ENCODE peak calls at places on chromosomes 16 and 17, in ten cellular contexts. Y, F, E, P, L, R, C, D, K and N are unnamed samples.

GRCh38 chr17:26774291-26775218 is 519.4 kb upstream of the WSB1 start:
- DNase-seq in Y (no peak), F (peak; percentile 2), E (no peak), P (no peak), L (no peak), R (no peak), C (no peak), D (no peak), K (no peak), N (no peak)

GRCh38 chr16:21263640-21264211 is 14.4 kb downstream of the CRYM start:
- DNase-seq in Y (peak; percentile 48), F (peak; percentile 79), E (peak; percentile 30), P (no peak), L (no peak), R (peak; percentile 43), C (no peak), D (no peak), K (no peak), N (no peak)

GRCh38 chr17:14427914-14428639 is 127.2 kb downstream of the HS3ST3B1 start:
- DNase-seq in Y (peak; percentile 3), F (no peak), E (no peak), P (no peak), L (no peak), R (peak; percentile 18), C (no peak), D (no peak), K (no peak), N (no peak)

GRCh38 chr17:80908776-80909175 is 82.9 kb upstream of the CHMP6 start:
- DNase-seq in Y (no peak), F (no peak), E (no peak), P (no peak), L (no peak), R (no peak), C (no peak), D (peak; percentile 52), K (no peak), N (no peak)

GRCh38 chr16:1579214-1579613 is 32.7 kb downstream of the IFT140 start:
- DNase-seq in Y (no peak), F (no peak), E (no peak), P (no peak), L (no peak), R (no peak), C (no peak), D (no peak), K (no peak), N (no peak)

GRCh38 chr17:39722965-39723848 is 7.1 kb downstream of the MIEN1 start:
- DNase-seq in Y (no peak), F (no peak), E (peak; percentile 41), P (no peak), L (no peak), R (peak; percentile 57), C (peak; percentile 96), D (no peak), K (no peak), N (no peak)

GRCh38 chr16:78836802-78837489 is 737.5 kb downstream of the WWOX start:
- DNase-seq in Y (no peak), F (no peak), E (no peak), P (no peak), L (no peak), R (no peak), C (no peak), D (no peak), K (no peak), N (no peak)

GRCh38 chr16:47519996-47520679 is 59.0 kb downstream of the PHKB start:
- DNase-seq in Y (no peak), F (no peak), E (no peak), P (no peak), L (no peak), R (no peak), C (peak; percentile 56), D (no peak), K (no peak), N (no peak)

DNA sequence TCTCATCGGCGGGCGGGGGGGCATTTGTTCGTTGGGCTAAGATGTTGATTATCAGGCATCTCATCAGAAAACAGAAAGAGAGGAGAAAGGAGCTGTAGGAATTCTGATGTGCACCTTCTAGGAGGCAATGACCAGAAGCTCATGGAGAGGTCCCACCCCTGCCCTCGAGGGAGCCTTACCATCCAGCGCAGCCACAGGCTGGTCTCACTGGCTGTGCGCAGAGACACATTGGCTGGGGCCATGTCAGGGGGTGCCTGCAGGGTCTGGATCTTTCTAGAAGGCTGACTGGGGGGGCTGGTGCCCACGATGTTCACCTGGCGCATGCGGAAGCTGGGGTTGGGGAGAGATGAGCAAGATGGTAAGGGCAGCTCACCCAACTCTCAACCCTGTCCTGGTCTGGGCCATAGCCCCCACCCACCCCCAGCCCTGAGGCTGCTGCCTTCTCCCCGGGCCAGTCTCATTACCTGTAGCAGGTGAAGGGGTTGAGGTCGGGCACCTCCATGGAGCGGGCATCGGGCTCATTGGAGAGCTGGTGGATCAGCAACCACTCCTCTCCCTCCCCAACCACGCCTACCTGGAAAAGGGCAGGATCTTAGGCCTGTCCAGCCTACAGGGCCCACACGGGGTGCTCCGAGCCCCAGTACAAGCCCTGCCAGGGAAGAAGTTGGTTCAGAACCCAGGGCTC is 86.2 kb upstream of the CDC42EP4 start:
- DNase-seq in Y (no peak), F (no peak), E (no peak), P (no peak), L (no peak), R (no peak), C (no peak), D (no peak), K (no peak), N (no peak)
- TF ChIP-seq EP300 in Y (no peak), F (no peak), E (no peak), P (no peak), L (no peak), R (no peak), C (no peak), D (no peak), K (no peak), N (no peak)

DNA sequence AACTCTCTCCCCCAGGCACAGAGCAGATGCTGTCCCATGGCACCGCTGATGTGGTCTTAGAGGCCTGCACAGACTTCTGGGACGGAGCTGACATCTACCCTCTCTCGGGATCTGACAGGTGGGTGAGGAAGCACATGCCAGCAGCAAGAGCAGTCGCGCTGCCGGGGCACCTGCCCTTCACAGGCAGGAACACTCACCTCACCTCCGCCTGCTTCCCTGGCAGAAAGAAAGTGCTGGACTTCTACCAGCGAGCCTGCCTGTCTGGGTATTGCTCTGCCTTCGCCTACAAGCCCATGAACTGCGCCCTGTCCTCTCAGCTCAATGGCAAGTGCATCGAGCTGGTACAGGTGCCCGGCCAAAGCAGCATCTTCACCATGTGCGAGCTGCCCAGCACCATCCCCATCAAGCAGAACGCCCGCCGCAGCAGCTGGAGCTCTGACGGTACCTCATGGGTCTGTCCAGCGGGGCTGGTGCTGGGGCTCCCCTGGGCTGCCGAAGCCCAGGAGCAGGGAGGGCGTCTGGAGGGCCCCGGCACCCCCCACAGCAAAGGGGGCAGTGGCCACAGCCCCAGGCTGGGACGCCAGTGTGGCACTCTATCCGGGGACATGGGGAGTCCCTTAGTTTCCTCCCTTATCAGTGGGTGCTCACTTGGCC is 21.7 kb downstream of the CASKIN2 start:
- DNase-seq in Y (no peak), F (no peak), E (no peak), P (no peak), L (no peak), R (no peak), C (no peak), D (no peak), K (no peak), N (no peak)
- H3K4me1 ChIP-seq in Y (no peaks in the 10 kb centered on the region), F (no peaks in the 10 kb centered on the region), E (no peaks in the 10 kb centered on the region), P (peaks cover 31% of the 10 kb centered on the region), L (no peaks in the 10 kb centered on the region), R (peaks cover 14% of the 10 kb centered on the region), C (peaks cover 26% of the 10 kb centered on the region), D (no peaks in the 10 kb centered on the region), K (peaks cover 11% of the 10 kb centered on the region), N (peaks cover 36% of the 10 kb centered on the region)

DNA sequence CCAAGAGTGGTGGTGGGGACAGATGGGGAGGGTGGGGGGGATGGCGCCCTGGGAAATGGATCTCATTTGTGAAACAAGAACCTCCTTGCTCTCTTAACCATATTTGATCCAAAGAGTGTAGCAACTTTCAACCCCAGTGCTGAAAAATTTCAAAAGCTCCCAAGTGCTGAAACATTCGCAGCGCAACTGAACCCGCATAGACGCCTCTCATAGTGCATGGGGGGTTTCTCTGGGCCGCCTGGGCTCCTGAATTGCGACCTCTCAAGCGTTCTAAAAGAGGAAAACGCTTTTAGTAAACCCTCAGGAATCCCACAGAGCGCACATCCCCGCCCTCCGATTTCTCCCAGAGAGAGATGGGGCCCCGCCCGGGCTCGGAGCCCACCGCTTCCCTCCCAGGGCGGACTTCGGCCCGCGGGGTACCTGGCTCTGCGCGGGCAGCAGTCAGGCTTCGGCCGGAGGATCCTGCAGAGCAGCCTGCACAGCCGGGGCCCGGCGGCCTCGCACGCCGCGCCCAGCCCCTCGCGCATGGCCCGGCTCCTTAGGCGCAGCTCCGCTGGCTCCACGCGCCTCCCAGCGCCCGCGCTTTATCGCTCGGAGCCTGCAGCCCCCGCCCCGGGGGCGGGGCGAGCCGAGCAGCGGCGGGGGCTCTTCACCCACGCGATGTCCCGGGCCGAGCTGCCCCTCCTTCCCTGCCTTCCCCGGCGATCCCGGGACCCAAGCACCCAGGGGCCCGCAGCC is 7.0 kb downstream of the NOS2 start:
- DNase-seq in Y (no peak), F (peak; percentile 90), E (peak; percentile 37), P (no peak), L (peak; percentile 66), R (no peak), C (peak; percentile 68), D (no peak), K (no peak), N (no peak)
- H3K4me3 ChIP-seq in Y (no peak overlapping the region), F (peak overlapping the region; percentile 37), E (peak overlapping the region; percentile 53), P (peak overlapping the region; percentile 43), L (peak overlapping the region; percentile 21), R (no peak overlapping the region), C (no peak overlapping the region), D (peak overlapping the region; percentile 28), K (peak overlapping the region; percentile 36), N (peak overlapping the region; percentile 33)

DNA sequence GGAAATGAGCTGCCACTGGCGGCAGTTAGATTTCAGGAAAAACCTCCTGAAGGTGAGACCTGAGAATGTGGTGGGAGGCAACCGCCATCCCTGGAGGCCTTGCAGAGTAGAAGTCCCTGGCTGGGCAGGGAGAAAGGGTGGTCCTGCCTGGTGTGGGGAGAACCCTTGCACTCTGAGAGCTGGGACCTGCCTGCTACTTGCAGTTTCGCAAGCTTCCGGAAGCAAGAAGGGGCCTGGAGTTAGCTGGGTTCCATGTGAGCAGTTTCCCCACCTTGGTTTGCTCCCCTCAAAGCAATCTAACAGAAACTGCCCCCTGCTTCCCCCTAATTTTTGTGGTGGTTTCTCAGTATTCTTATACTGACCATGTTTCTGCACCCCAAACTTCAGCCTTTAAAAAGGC is 6.5 kb downstream of the ZNF629 start:
- DNase-seq in Y (no peak), F (no peak), E (no peak), P (no peak), L (no peak), R (no peak), C (no peak), D (no peak), K (no peak), N (no peak)
- TF ChIP-seq EP300 in Y (no peak), F (no peak), E (no peak), P (no peak), L (no peak), R (no peak), C (no peak), D (no peak), K (no peak), N (no peak)

GRCh38 chr17:50719924-50720805 is 762 bp downstream of the LUC7L3 start:
- DNase-seq in Y (no peak), F (no peak), E (no peak), P (no peak), L (no peak), R (no peak), C (no peak), D (no peak), K (no peak), N (peak; percentile 15)
- H3K4me1 ChIP-seq in Y (no peaks in the 10 kb centered on the region), F (peaks cover 6% of the 10 kb centered on the region), E (peaks cover 33% of the 10 kb centered on the region), P (peaks cover 53% of the 10 kb centered on the region), L (peaks cover 16% of the 10 kb centered on the region), R (peaks cover 46% of the 10 kb centered on the region), C (peaks cover 19% of the 10 kb centered on the region), D (peaks cover 47% of the 10 kb centered on the region), K (peaks cover 38% of the 10 kb centered on the region), N (peaks cover 23% of the 10 kb centered on the region)